ENCODE peak calls at places on chromosome 2, in five cellular contexts. L is body of pancreas, Q is heart left ventricle, Z is A549, B is adrenal gland. R is an unnamed sample.

GRCh38 chr2:197322729-197323720 is 12.4 kb upstream of the ANKRD44 start:
- DNase-seq in L (no peak), Q (no peak), Z (no peak), B (no peak), R (no peak)

GRCh38 chr2:175926272-175926671 is 75.8 kb downstream of the LNPK start:
- DNase-seq in L (no peak), Q (no peak), Z (no peak), B (no peak), R (no peak)

GRCh38 chr2:46548103-46548486 is 68.7 kb downstream of the TMEM247 start:
- DNase-seq in L (no peak), Q (peak), Z (no peak), B (peak), R (no peak)

GRCh38 chr2:47299555-47299954 is 103.4 kb upstream of the MSH2 start:
- DNase-seq in L (no peak), Q (no peak), Z (peak), B (peak), R (no peak)

GRCh38 chr2:19857806-19858205 is 44.0 kb downstream of the TTC32 start:
- DNase-seq in L (no peak), Q (no peak), Z (no peak), B (no peak), R (no peak)

GRCh38 chr2:233915133-233915532 is 2.0 kb upstream of the TRPM8 start:
- DNase-seq in L (no peak), Q (no peak), Z (peak), B (no peak), R (no peak)

GRCh38 chr2:201127570-201127969 is 11.6 kb downstream of the CFLAR start:
- DNase-seq in L (no peak), Q (peak), Z (peak), B (peak), R (peak)

GRCh38 chr2:236831698-236832097 is 254.0 kb upstream of the COPS8 start:
- DNase-seq in L (peak), Q (no peak), Z (no peak), B (no peak), R (no peak)

GRCh38 chr2:158189526-158189925 is 87.8 kb downstream of the UPP2 start:
- DNase-seq in L (no peak), Q (no peak), Z (no peak), B (no peak), R (no peak)

GRCh38 chr2:188292446-188293239 is 969 bp downstream of the GULP1 start:
- DNase-seq in L (peak), Q (peak), Z (peak), B (peak), R (peak)

GRCh38 chr2:238459081-238459629 is 32.4 kb downstream of the ASB1 start:
- DNase-seq in L (peak), Q (peak), Z (no peak), B (no peak), R (peak)

GRCh38 chr2:171630812-171631626 is 56.2 kb upstream of the DYNC1I2 start:
- DNase-seq in L (no peak), Q (no peak), Z (peak), B (no peak), R (no peak)

GRCh38 chr2:227881866-227882517 is 10.6 kb downstream of the DAW1 start:
- DNase-seq in L (no peak), Q (no peak), Z (no peak), B (no peak), R (no peak)

GRCh38 chr2:161077367-161078210 is 82.6 kb upstream of the TANK start:
- DNase-seq in L (peak), Q (peak), Z (no peak), B (peak), R (no peak)

GRCh38 chr2:186347472-186347871 is 138.6 kb upstream of the ZC3H15 start:
- DNase-seq in L (no peak), Q (no peak), Z (no peak), B (no peak), R (no peak)

GRCh38 chr2:159072795-159073194 is 104.4 kb downstream of the TANC1 start:
- DNase-seq in L (no peak), Q (no peak), Z (no peak), B (no peak), R (no peak)

GRCh38 chr2:227862227-227862740 is 9.1 kb upstream of the DAW1 start:
- DNase-seq in L (peak), Q (no peak), Z (peak), B (no peak), R (peak)

GRCh38 chr2:84840306-84840705 is 40.6 kb downstream of the TRABD2A start:
- DNase-seq in L (no peak), Q (no peak), Z (peak), B (no peak), R (no peak)

GRCh38 chr2:215354771-215355695 is 43.2 kb downstream of the ATIC start:
- DNase-seq in L (no peak), Q (no peak), Z (no peak), B (no peak), R (no peak)

GRCh38 chr2:235010117-235010729 is 58.4 kb downstream of the SH3BP4 start:
- DNase-seq in L (no peak), Q (no peak), Z (no peak), B (no peak), R (no peak)

GRCh38 chr2:20634430-20635095 is 16.3 kb downstream of the HS1BP3 start:
- DNase-seq in L (peak), Q (no peak), Z (no peak), B (no peak), R (peak)

GRCh38 chr2:224173210-224173609 is 134.1 kb upstream of the SERPINE2 start:
- DNase-seq in L (no peak), Q (no peak), Z (no peak), B (no peak), R (no peak)

GRCh38 chr2:241443486-241444223 is 64.7 kb downstream of the STK25 start:
- DNase-seq in L (peak), Q (no peak), Z (no peak), B (no peak), R (peak)

GRCh38 chr2:116810645-116811044 is 1003.8 kb upstream of the DDX18 start:
- DNase-seq in L (no peak), Q (no peak), Z (no peak), B (no peak), R (no peak)

GRCh38 chr2:85998071-85998991 is 107.4 kb downstream of the POLR1A start:
- DNase-seq in L (no peak), Q (peak), Z (no peak), B (no peak), R (peak)

GRCh38 chr2:191746306-191746705 is 68.4 kb downstream of the NABP1 start:
- DNase-seq in L (no peak), Q (no peak), Z (no peak), B (no peak), R (peak)

GRCh38 chr2:64067326-64067725 is 48.1 kb upstream of the VPS54 start:
- DNase-seq in L (no peak), Q (no peak), Z (no peak), B (no peak), R (no peak)

GRCh38 chr2:11326692-11327211 is 17.7 kb downstream of the ROCK2 start:
- DNase-seq in L (no peak), Q (no peak), Z (no peak), B (no peak), R (no peak)

GRCh38 chr2:230775737-230776136 is 63.1 kb downstream of the CAB39 start:
- DNase-seq in L (no peak), Q (no peak), Z (no peak), B (no peak), R (no peak)

GRCh38 chr2:197263077-197263476 is 47.5 kb downstream of the ANKRD44 start:
- DNase-seq in L (no peak), Q (no peak), Z (no peak), B (no peak), R (no peak)

GRCh38 chr2:29700560-29700959 is 220.8 kb downstream of the ALK start:
- DNase-seq in L (no peak), Q (no peak), Z (no peak), B (no peak), R (no peak)

GRCh38 chr2:12819098-12819465 is 102.3 kb downstream of the TRIB2 start:
- DNase-seq in L (peak), Q (peak), Z (no peak), B (peak), R (peak)

GRCh38 chr2:197575987-197576386 is 60.1 kb downstream of the MOB4 start:
- DNase-seq in L (peak), Q (no peak), Z (peak), B (no peak), R (no peak)

GRCh38 chr2:207397917-207398655 is 131.7 kb upstream of the CREB1 start:
- DNase-seq in L (no peak), Q (no peak), Z (no peak), B (no peak), R (no peak)

DNA sequence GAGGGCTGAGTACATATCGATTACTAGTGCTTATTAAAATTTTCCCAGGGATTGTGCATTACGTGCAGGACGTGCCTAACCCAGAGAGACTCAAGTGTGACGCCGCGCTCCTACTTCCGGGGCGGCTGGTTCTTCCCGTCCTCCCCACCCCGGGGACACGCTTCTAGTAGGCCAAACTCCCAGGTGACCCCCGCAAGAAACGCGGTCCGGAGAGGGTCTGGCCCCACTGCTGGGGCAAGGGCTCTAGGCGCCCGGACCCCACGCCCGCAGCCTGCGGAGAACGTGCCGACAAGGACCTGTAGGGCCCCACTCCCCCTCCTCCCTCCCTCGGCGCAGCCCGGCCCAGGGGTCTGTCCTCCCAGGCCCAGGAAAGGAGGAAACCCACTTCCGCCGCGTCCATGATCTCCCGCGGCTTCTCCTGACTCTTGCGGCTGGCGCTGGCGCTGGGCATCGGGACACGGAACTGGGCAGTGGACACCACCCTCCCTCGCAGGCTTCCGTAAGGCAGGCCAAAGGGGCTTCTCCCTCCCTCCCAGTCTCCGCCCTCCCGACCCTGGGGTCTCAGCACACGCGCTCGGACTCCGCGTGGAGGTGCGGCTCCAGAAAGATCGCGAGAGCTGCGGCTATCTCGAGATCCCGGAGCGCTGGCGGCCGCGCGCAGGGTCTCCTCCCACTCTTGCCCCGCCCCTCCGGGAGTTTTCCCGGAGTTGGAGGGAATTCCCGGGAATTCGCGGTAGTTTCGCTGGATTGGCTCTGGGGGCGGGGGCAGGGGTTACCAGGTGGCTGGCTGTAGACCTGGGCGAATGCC is at the start of gene DARS1:
- DNase-seq in L (peak), Q (peak), Z (peak), B (peak), R (peak)
- TF ChIP-seq POLR2A in L (peak), Q (peak), Z (peak), B (peak), R (no peak)

GRCh38 chr2:7127687-7128086 is 210.5 kb downstream of the RNF144A start:
- DNase-seq in L (no peak), Q (no peak), Z (no peak), B (no peak), R (no peak)

DNA sequence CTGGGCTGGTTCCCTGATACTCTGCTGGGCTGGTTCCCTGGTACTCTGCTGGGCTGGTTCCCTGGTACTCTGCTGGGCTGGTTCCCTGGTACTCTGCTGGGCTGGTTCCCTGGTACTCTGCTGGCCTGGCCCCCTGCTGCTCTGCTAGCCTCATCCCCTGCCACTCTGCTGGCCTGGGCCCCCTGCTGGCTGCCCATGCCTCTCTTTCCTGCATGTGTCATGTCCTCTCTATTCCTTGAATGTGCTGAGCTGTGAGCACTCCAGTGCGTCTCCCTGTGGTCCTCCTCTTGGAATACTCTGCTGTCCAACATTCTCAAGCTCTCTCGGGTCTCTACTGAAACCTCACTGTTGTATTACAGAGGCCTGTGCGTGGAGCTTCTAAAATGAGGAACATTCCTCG is 216.3 kb downstream of the RNF144A start:
- DNase-seq in L (no peak), Q (no peak), Z (peak), B (no peak), R (no peak)
- TF ChIP-seq CTCF in L (no peak), Q (no peak), Z (no peak), B (no peak), R (no peak)

DNA sequence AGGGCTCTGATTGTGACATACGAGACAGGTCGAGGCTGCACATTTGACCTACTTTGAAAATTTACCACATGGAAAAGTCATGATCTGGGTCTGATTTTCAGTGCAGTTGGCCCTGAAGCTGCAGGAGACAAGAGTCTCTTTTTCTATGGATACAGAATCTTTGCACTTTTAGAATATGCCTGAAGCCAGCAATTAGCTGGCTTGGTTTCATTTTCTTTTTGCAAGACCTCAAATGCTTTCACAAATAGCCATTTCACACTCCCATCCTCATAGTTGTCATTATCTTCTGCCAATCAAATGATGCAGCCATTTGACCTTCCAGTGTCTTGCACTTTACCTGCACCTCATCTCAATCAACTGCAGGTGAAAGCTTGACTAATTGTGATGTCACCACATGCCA is 59.0 kb downstream of the GPR39 start:
- DNase-seq in L (no peak), Q (no peak), Z (no peak), B (no peak), R (no peak)
- TF ChIP-seq POLR2A in L (no peak), Q (no peak), Z (no peak), B (no peak), R (no peak)

DNA sequence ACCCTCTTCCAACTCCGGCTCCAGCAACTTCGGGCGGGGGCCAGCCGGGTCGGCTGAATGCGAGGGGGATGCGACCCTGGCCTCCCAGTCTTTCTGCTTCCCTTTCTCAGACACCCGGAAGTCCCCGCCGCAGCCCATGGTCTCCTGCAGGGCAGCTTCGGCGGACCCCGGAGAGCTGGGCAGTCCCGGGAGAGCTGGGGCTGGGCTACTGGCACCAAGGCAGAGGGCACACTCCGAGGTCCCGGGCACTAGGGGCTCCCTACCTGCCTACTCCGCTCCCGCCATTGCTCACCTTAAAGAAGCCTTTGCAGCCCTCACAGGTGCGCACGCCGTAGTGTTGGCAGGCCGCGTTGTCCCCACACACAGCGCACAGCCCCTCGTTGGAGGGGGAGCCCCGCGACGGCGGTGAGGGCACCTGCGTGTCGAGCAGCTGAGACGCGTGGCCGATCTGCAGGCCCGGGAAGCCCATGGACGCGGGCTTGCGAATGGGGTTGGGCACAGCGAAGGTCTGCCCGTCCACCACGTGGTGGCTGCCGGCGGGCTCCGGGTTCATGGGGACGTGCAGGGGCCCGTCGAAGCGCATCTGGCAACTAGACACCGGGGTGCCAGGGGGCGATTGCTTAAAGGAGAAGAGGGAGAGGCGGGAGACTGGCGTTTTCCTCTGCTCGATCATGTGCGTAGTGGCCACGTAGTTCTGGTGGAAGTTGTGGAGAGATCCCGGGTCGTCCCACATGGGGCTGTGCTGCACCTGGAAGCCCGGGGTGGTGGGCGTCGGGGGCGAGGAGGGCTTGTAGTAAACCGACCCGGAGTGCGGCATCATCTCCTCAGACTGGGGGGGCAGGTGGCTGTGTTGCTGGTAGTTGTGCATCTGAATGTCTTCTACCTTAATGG is 3.2 kb downstream of the NR4A2 start:
- DNase-seq in L (no peak), Q (no peak), Z (no peak), B (no peak), R (no peak)
- TF ChIP-seq CTCF in L (no peak), Q (no peak), Z (no peak), B (no peak), R (no peak)

DNA sequence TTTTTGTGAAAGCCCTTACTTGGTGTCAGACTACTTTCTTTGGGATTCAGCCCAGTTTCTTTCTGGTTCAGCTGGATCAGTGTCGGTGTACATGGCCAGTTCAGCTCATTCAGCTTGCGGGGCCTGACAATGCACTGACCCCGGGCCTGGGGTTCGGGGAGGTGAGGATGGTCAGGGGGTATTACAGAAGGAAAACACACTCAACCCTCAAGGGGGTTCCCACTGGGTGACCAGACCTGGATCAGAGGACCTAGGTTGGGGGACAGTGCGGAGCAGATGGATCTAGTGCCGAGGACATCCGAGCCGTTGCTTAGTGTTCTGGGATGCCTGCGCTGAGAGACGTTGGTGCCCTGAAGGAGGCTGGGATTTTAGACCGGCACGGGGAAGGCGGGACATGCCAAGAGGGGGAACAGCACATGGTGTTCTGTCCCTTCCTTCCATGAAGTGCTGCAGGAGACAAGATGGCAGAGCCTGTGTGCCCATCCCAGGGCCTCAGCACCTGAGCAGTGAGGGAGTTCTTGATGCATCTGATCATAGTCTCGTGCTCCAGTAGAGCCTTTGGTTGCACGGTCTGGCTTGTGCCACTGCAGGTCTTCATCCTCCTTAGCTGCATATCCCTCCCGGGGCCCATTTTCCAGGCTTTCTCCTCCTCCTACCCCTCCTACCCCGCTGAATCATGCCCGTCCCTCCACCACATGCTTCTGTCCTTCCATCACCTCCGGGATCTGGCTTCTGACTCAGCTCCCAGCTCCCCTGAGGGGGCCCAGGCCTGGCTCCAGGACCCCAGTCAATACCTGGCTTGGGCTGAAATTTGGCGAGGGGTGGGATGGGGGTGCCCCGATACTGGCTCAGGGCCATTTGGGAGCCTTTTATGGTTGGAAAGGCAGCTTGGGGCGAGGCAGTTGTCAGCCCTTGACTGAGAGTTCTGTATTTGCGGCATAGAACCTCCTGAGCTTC is 18.0 kb downstream of the SPEG start:
- DNase-seq in L (peak), Q (peak), Z (peak), B (no peak), R (no peak)
- TF ChIP-seq POLR2A in L (no peak), Q (no peak), Z (no peak), B (no peak), R (no peak)

GRCh38 chr2:62531594-62531993 is 25.6 kb upstream of the TMEM17 start:
- DNase-seq in L (no peak), Q (no peak), Z (no peak), B (no peak), R (no peak)
- TF ChIP-seq CTCF in L (no peak), Q (no peak), Z (no peak), B (no peak), R (no peak)

GRCh38 chr2:8676915-8677645 is 4.8 kb upstream of the ID2 start:
- DNase-seq in L (no peak), Q (peak), Z (no peak), B (no peak), R (peak)

GRCh38 chr2:8679827-8680731 is 1.8 kb upstream of the ID2 start:
- DNase-seq in L (peak), Q (peak), Z (peak), B (peak), R (peak)

GRCh38 chr2:8677646-8678592 is 3.9 kb upstream of the ID2 start:
- DNase-seq in L (peak), Q (peak), Z (peak), B (peak), R (peak)

GRCh38 chr2:8679567-8679826 is 2.4 kb upstream of the ID2 start:
- DNase-seq in L (no peak), Q (no peak), Z (no peak), B (no peak), R (no peak)

GRCh38 chr2:8678731-8679566 is 2.9 kb upstream of the ID2 start:
- DNase-seq in L (peak), Q (peak), Z (peak), B (peak), R (peak)
- TF ChIP-seq POLR2A in L (peak), Q (peak), Z (peak), B (peak), R (peak)